ENCODE peak calls at places on chromosomes 5 and 9, in ten cellular contexts. One of them, this sample, is unnamed.

GRCh38 chr5:176812269-176813259 is 2.2 kb downstream of the UNC5A start:
- DNase-seq in nephron progenitor cell: peak; percentile 83
- DNase-seq in spleen: no peak
- DNase-seq in mucosa of gallbladder: no peak
- DNase-seq in NCI-H460: peak; percentile 24
- DNase-seq in fibroblast of lung: no peak
- DNase-seq in A549: peak; percentile 49
- DNase-seq in activated CD4-positive, alpha-beta T cell treated with anti-CD3 and anti-CD28 coated beads for 48 hours: no peak
- DNase-seq in NT2/D1: no peak
- DNase-seq in HT1080: peak; percentile 36
- DNase-seq in this sample: no peak

GRCh38 chr5:4909086-4909485 is 231.0 kb upstream of the ADAMTS16 start:
- DNase-seq in activated CD4-positive, alpha-beta T cell treated with anti-CD3 and anti-CD28 coated beads for 48 hours: no peak
- DNase-seq in spleen: no peak
- DNase-seq in A549: no peak
- DNase-seq in mucosa of gallbladder: no peak
- DNase-seq in nephron progenitor cell: no peak
- DNase-seq in fibroblast of lung: no peak
- DNase-seq in NCI-H460: no peak
- DNase-seq in HT1080: no peak
- DNase-seq in NT2/D1: no peak
- DNase-seq in this sample: no peak

GRCh38 chr5:96741075-96741474 is 66.7 kb downstream of the ERAP1 start:
- DNase-seq in nephron progenitor cell: no peak
- DNase-seq in NCI-H460: no peak
- DNase-seq in NT2/D1: no peak
- DNase-seq in A549: no peak
- DNase-seq in spleen: no peak
- DNase-seq in mucosa of gallbladder: no peak
- DNase-seq in activated CD4-positive, alpha-beta T cell treated with anti-CD3 and anti-CD28 coated beads for 48 hours: no peak
- DNase-seq in fibroblast of lung: no peak
- DNase-seq in HT1080: no peak
- DNase-seq in this sample: no peak

GRCh38 chr5:54753034-54753433 is 232.4 kb downstream of the ESM1 start:
- DNase-seq in nephron progenitor cell: no peak
- DNase-seq in A549: no peak
- DNase-seq in HT1080: peak; percentile 44
- DNase-seq in mucosa of gallbladder: no peak
- DNase-seq in activated CD4-positive, alpha-beta T cell treated with anti-CD3 and anti-CD28 coated beads for 48 hours: no peak
- DNase-seq in NT2/D1: no peak
- DNase-seq in fibroblast of lung: peak; percentile 88
- DNase-seq in NCI-H460: no peak
- DNase-seq in spleen: no peak
- DNase-seq in this sample: no peak

GRCh38 chr9:107784235-107784958 is 294.8 kb upstream of the KLF4 start:
- DNase-seq in NCI-H460: peak; percentile 5
- DNase-seq in A549: peak; percentile 20
- DNase-seq in fibroblast of lung: peak; percentile 66
- DNase-seq in activated CD4-positive, alpha-beta T cell treated with anti-CD3 and anti-CD28 coated beads for 48 hours: no peak
- DNase-seq in HT1080: peak; percentile 54
- DNase-seq in mucosa of gallbladder: peak; percentile 24
- DNase-seq in spleen: peak; percentile 86
- DNase-seq in nephron progenitor cell: no peak
- DNase-seq in NT2/D1: no peak
- DNase-seq in this sample: peak; percentile 5

GRCh38 chr5:90134892-90135291 is 274.7 kb downstream of the CETN3 start:
- DNase-seq in NCI-H460: no peak
- DNase-seq in NT2/D1: no peak
- DNase-seq in mucosa of gallbladder: peak; percentile 57
- DNase-seq in A549: no peak
- DNase-seq in spleen: no peak
- DNase-seq in activated CD4-positive, alpha-beta T cell treated with anti-CD3 and anti-CD28 coated beads for 48 hours: no peak
- DNase-seq in nephron progenitor cell: no peak
- DNase-seq in HT1080: peak; percentile 69
- DNase-seq in fibroblast of lung: peak; percentile 95
- DNase-seq in this sample: no peak

GRCh38 chr5:50886657-50887056 is 220.2 kb downstream of the PARP8 start:
- DNase-seq in mucosa of gallbladder: no peak
- DNase-seq in spleen: no peak
- DNase-seq in HT1080: no peak
- DNase-seq in activated CD4-positive, alpha-beta T cell treated with anti-CD3 and anti-CD28 coated beads for 48 hours: no peak
- DNase-seq in NCI-H460: no peak
- DNase-seq in NT2/D1: no peak
- DNase-seq in fibroblast of lung: no peak
- DNase-seq in nephron progenitor cell: no peak
- DNase-seq in A549: no peak
- DNase-seq in this sample: no peak

GRCh38 chr9:38263534-38263933 is 129.0 kb upstream of the ALDH1B1 start:
- DNase-seq in HT1080: peak; percentile 44
- DNase-seq in NT2/D1: peak; percentile 6
- DNase-seq in NCI-H460: peak; percentile 3
- DNase-seq in fibroblast of lung: peak; percentile 36
- DNase-seq in activated CD4-positive, alpha-beta T cell treated with anti-CD3 and anti-CD28 coated beads for 48 hours: no peak
- DNase-seq in spleen: no peak
- DNase-seq in nephron progenitor cell: no peak
- DNase-seq in A549: peak; percentile 49
- DNase-seq in mucosa of gallbladder: no peak
- DNase-seq in this sample: peak; percentile 31

GRCh38 chr9:72675586-72675985 is 154.2 kb downstream of the TMC1 start:
- DNase-seq in activated CD4-positive, alpha-beta T cell treated with anti-CD3 and anti-CD28 coated beads for 48 hours: no peak
- DNase-seq in NT2/D1: no peak
- DNase-seq in spleen: no peak
- DNase-seq in NCI-H460: no peak
- DNase-seq in HT1080: peak; percentile 58
- DNase-seq in mucosa of gallbladder: peak; percentile 28
- DNase-seq in fibroblast of lung: peak; percentile 81
- DNase-seq in nephron progenitor cell: no peak
- DNase-seq in A549: peak; percentile 10
- DNase-seq in this sample: peak; percentile 69

GRCh38 chr5:1246711-1247431 is 21.7 kb downstream of the SLC6A18 start:
- DNase-seq in mucosa of gallbladder: peak; percentile 50
- DNase-seq in activated CD4-positive, alpha-beta T cell treated with anti-CD3 and anti-CD28 coated beads for 48 hours: peak; percentile 35
- DNase-seq in HT1080: no peak
- DNase-seq in fibroblast of lung: peak; percentile 18
- DNase-seq in NCI-H460: peak; percentile 54
- DNase-seq in NT2/D1: peak; percentile 33
- DNase-seq in A549: peak; percentile 49
- DNase-seq in nephron progenitor cell: peak; percentile 95
- DNase-seq in spleen: no peak
- DNase-seq in this sample: peak; percentile 24

GRCh38 chr9:75866273-75866871 is 24.1 kb upstream of the PCSK5 start:
- DNase-seq in activated CD4-positive, alpha-beta T cell treated with anti-CD3 and anti-CD28 coated beads for 48 hours: peak; percentile 48
- DNase-seq in fibroblast of lung: peak; percentile 25
- DNase-seq in nephron progenitor cell: peak; percentile 62
- DNase-seq in NT2/D1: no peak
- DNase-seq in NCI-H460: peak; percentile 67
- DNase-seq in A549: peak; percentile 49
- DNase-seq in spleen: no peak
- DNase-seq in mucosa of gallbladder: peak; percentile 62
- DNase-seq in HT1080: peak; percentile 7
- DNase-seq in this sample: peak; percentile 27

GRCh38 chr9:20012232-20012631 is 223.4 kb upstream of the SLC24A2 start:
- DNase-seq in spleen: no peak
- DNase-seq in HT1080: peak; percentile 8
- DNase-seq in NCI-H460: no peak
- DNase-seq in activated CD4-positive, alpha-beta T cell treated with anti-CD3 and anti-CD28 coated beads for 48 hours: peak; percentile 29
- DNase-seq in NT2/D1: no peak
- DNase-seq in fibroblast of lung: no peak
- DNase-seq in nephron progenitor cell: no peak
- DNase-seq in A549: no peak
- DNase-seq in mucosa of gallbladder: no peak
- DNase-seq in this sample: no peak

GRCh38 chr9:72315510-72316287 is 49.3 kb downstream of the ZFAND5 start:
- DNase-seq in A549: peak; percentile 91
- DNase-seq in fibroblast of lung: peak; percentile 64
- DNase-seq in NT2/D1: no peak
- DNase-seq in HT1080: peak; percentile 32
- DNase-seq in spleen: no peak
- DNase-seq in activated CD4-positive, alpha-beta T cell treated with anti-CD3 and anti-CD28 coated beads for 48 hours: no peak
- DNase-seq in mucosa of gallbladder: peak; percentile 86
- DNase-seq in nephron progenitor cell: peak; percentile 3
- DNase-seq in NCI-H460: no peak
- DNase-seq in this sample: peak; percentile 74

GRCh38 chr5:15834596-15835245 is 334.7 kb downstream of the FBXL7 start:
- DNase-seq in A549: peak; percentile 41
- DNase-seq in NT2/D1: peak; percentile 22
- DNase-seq in mucosa of gallbladder: no peak
- DNase-seq in HT1080: peak; percentile 77
- DNase-seq in NCI-H460: peak; percentile 76
- DNase-seq in spleen: no peak
- DNase-seq in nephron progenitor cell: no peak
- DNase-seq in activated CD4-positive, alpha-beta T cell treated with anti-CD3 and anti-CD28 coated beads for 48 hours: no peak
- DNase-seq in fibroblast of lung: peak; percentile 95
- DNase-seq in this sample: peak; percentile 46

GRCh38 chr9:26863074-26863473 is 29.5 kb downstream of the CAAP1 start:
- DNase-seq in nephron progenitor cell: no peak
- DNase-seq in spleen: no peak
- DNase-seq in fibroblast of lung: peak; percentile 3
- DNase-seq in mucosa of gallbladder: no peak
- DNase-seq in NT2/D1: no peak
- DNase-seq in activated CD4-positive, alpha-beta T cell treated with anti-CD3 and anti-CD28 coated beads for 48 hours: no peak
- DNase-seq in A549: peak; percentile 21
- DNase-seq in HT1080: no peak
- DNase-seq in NCI-H460: peak; percentile 1
- DNase-seq in this sample: no peak

GRCh38 chr5:39716532-39716971 is 291.8 kb upstream of the DAB2 start:
- DNase-seq in NT2/D1: peak; percentile 42
- DNase-seq in fibroblast of lung: peak; percentile 54
- DNase-seq in A549: peak; percentile 85
- DNase-seq in NCI-H460: peak; percentile 90
- DNase-seq in nephron progenitor cell: peak; percentile 22
- DNase-seq in mucosa of gallbladder: peak; percentile 29
- DNase-seq in spleen: no peak
- DNase-seq in HT1080: peak; percentile 61
- DNase-seq in activated CD4-positive, alpha-beta T cell treated with anti-CD3 and anti-CD28 coated beads for 48 hours: peak; percentile 29
- DNase-seq in this sample: peak; percentile 31

GRCh38 chr9:98796364-98797101 is at the start of gene ANKS6:
- DNase-seq in spleen: peak; percentile 95
- DNase-seq in NT2/D1: peak; percentile 59
- DNase-seq in mucosa of gallbladder: peak; percentile 80
- DNase-seq in fibroblast of lung: peak; percentile 68
- DNase-seq in NCI-H460: peak; percentile 74
- DNase-seq in nephron progenitor cell: peak; percentile 96
- DNase-seq in HT1080: peak; percentile 36
- DNase-seq in activated CD4-positive, alpha-beta T cell treated with anti-CD3 and anti-CD28 coated beads for 48 hours: peak; percentile 87
- DNase-seq in A549: peak; percentile 71
- DNase-seq in this sample: peak; percentile 58

GRCh38 chr5:74187757-74188156 is 452.8 kb downstream of the ENC1 start:
- DNase-seq in nephron progenitor cell: no peak
- DNase-seq in HT1080: peak; percentile 40
- DNase-seq in mucosa of gallbladder: no peak
- DNase-seq in NCI-H460: no peak
- DNase-seq in NT2/D1: no peak
- DNase-seq in spleen: no peak
- DNase-seq in A549: no peak
- DNase-seq in activated CD4-positive, alpha-beta T cell treated with anti-CD3 and anti-CD28 coated beads for 48 hours: no peak
- DNase-seq in fibroblast of lung: no peak
- DNase-seq in this sample: no peak

GRCh38 chr9:125748511-125749099 is 1.4 kb downstream of the PBX3 start:
- DNase-seq in NCI-H460: no peak
- DNase-seq in nephron progenitor cell: peak; percentile 25
- DNase-seq in A549: no peak
- DNase-seq in activated CD4-positive, alpha-beta T cell treated with anti-CD3 and anti-CD28 coated beads for 48 hours: peak; percentile 7
- DNase-seq in HT1080: no peak
- DNase-seq in spleen: peak; percentile 83
- DNase-seq in fibroblast of lung: no peak
- DNase-seq in NT2/D1: no peak
- DNase-seq in mucosa of gallbladder: no peak
- DNase-seq in this sample: peak; percentile 39

GRCh38 chr9:130240410-130241197 is 25.0 kb upstream of the HMCN2 start:
- DNase-seq in NCI-H460: peak; percentile 71
- DNase-seq in HT1080: peak; percentile 74
- DNase-seq in NT2/D1: peak; percentile 69
- DNase-seq in A549: peak; percentile 78
- DNase-seq in activated CD4-positive, alpha-beta T cell treated with anti-CD3 and anti-CD28 coated beads for 48 hours: peak; percentile 50
- DNase-seq in nephron progenitor cell: peak; percentile 41
- DNase-seq in spleen: no peak
- DNase-seq in fibroblast of lung: peak; percentile 71
- DNase-seq in mucosa of gallbladder: peak; percentile 75
- DNase-seq in this sample: peak; percentile 46

GRCh38 chr5:128632264-128632663 is 94.2 kb upstream of the FBN2 start:
- DNase-seq in spleen: no peak
- DNase-seq in HT1080: peak; percentile 89
- DNase-seq in NCI-H460: no peak
- DNase-seq in nephron progenitor cell: no peak
- DNase-seq in NT2/D1: no peak
- DNase-seq in mucosa of gallbladder: no peak
- DNase-seq in fibroblast of lung: no peak
- DNase-seq in activated CD4-positive, alpha-beta T cell treated with anti-CD3 and anti-CD28 coated beads for 48 hours: no peak
- DNase-seq in A549: peak; percentile 20
- DNase-seq in this sample: no peak

GRCh38 chr5:142063878-142064331 is 44.7 kb upstream of the NDFIP1 start:
- DNase-seq in mucosa of gallbladder: peak; percentile 38
- DNase-seq in nephron progenitor cell: peak; percentile 50
- DNase-seq in spleen: peak; percentile 84
- DNase-seq in NCI-H460: no peak
- DNase-seq in activated CD4-positive, alpha-beta T cell treated with anti-CD3 and anti-CD28 coated beads for 48 hours: peak; percentile 49
- DNase-seq in A549: no peak
- DNase-seq in fibroblast of lung: peak; percentile 77
- DNase-seq in HT1080: peak; percentile 84
- DNase-seq in NT2/D1: no peak
- DNase-seq in this sample: peak; percentile 28

This sample was measured in mammary epithelial cell.